ENCODE peak calls at places on chromosomes 5 and 9, in five cellular contexts. One of them, this sample, is unnamed.

GRCh38 chr9:7266911-7267555 is 509.3 kb downstream of the KDM4C start:
- DNase-seq in GM23248: no peak
- DNase-seq in epithelial cell of esophagus: no peak
- DNase-seq in aorta: no peak
- DNase-seq in lower lobe of right lung: no peak
- DNase-seq in this sample: no peak

GRCh38 chr9:108885643-108886348 is 23.7 kb downstream of the ACTL7A start:
- DNase-seq in lower lobe of right lung: no peak
- DNase-seq in GM23248: peak; percentile 76
- DNase-seq in epithelial cell of esophagus: peak; percentile 91
- DNase-seq in aorta: no peak
- DNase-seq in this sample: no peak

GRCh38 chr9:124017929-124018730 is 6.6 kb downstream of the LHX2 start:
- DNase-seq in lower lobe of right lung: no peak
- DNase-seq in aorta: no peak
- DNase-seq in GM23248: no peak
- DNase-seq in epithelial cell of esophagus: no peak
- DNase-seq in this sample: no peak

GRCh38 chr9:116282598-116282997 is 129.0 kb downstream of the PAPPA start:
- DNase-seq in GM23248: no peak
- DNase-seq in epithelial cell of esophagus: no peak
- DNase-seq in aorta: no peak
- DNase-seq in lower lobe of right lung: no peak
- DNase-seq in this sample: no peak

GRCh38 chr9:93635186-93636107 is 59.1 kb downstream of the PHF2 start:
- DNase-seq in aorta: no peak
- DNase-seq in lower lobe of right lung: no peak
- DNase-seq in GM23248: no peak
- DNase-seq in epithelial cell of esophagus: no peak
- DNase-seq in this sample: no peak

GRCh38 chr9:135078361-135078821 is 9.1 kb upstream of the OLFM1 start:
- DNase-seq in lower lobe of right lung: no peak
- DNase-seq in epithelial cell of esophagus: no peak
- DNase-seq in aorta: no peak
- DNase-seq in GM23248: no peak
- DNase-seq in this sample: no peak

GRCh38 chr5:73363911-73364730 is 84.5 kb downstream of the FOXD1 start:
- DNase-seq in lower lobe of right lung: no peak
- DNase-seq in aorta: no peak
- DNase-seq in epithelial cell of esophagus: peak; percentile 70
- DNase-seq in GM23248: peak; percentile 81
- DNase-seq in this sample: no peak

GRCh38 chr5:109947667-109948066 is 257.9 kb downstream of the MAN2A1 start:
- DNase-seq in GM23248: no peak
- DNase-seq in aorta: no peak
- DNase-seq in lower lobe of right lung: no peak
- DNase-seq in epithelial cell of esophagus: no peak
- DNase-seq in this sample: no peak

DNA sequence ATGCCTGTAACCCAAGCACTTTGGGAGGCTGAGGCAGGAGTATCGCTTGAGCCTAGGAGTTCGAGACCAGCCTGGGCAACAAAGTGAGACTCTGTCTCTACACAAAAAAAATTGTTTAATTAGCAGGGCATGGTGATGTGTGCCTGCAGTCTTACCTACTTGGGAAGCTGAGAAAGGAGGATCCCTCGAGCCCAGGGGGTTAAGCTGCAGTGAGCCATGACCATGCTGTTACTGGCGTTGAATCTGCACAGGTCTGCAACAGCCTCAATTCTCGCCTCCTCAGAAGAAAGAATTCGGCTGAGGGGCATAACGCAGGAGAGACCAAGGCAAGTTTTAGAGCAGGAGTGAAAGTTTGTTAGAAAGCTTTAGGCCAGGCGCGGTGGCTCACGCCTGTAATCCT is 18.0 kb downstream of the CCT5 start:
- DNase-seq in GM23248: no peak
- DNase-seq in epithelial cell of esophagus: peak; percentile 40
- DNase-seq in aorta: no peak
- DNase-seq in lower lobe of right lung: no peak
- DNase-seq in this sample: no peak
- H3K4me3 ChIP-seq in GM23248: no peak overlapping the region
- H3K4me3 ChIP-seq in epithelial cell of esophagus: no peak overlapping the region
- H3K4me3 ChIP-seq in aorta: no peak overlapping the region
- H3K4me3 ChIP-seq in lower lobe of right lung: no peak overlapping the region
- H3K4me3 ChIP-seq in this sample: no peak overlapping the region

DNA sequence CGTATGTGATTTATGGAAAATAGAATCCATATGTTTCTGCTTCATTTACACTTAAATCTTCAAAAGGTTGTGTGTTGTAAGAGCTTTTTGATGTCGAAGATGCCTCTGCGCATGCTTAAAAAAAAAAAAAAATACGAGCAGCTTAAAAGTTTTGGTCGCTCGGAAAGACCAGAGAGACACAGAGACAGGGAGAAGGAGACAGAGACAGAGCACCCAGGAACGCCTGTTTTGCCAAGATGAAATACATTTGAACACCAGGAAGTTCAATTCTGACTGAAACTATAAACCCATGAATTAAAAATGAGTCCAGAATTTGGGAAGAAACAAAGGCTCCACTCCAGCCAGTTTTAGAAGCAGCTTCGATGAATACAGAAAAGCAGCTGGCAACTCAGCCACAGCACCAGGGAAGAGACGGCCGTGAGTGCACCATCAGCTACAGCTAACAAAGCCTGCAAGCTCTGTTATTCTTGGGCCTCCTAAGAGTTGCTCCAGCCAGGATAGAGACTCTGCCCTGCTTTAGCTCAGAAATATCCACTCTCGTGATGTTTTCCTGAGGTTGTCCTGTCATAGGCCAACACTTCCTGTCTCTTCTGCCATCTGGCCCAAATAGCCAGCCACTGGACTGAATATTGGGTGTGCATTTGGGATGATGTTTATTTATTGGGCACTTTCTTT is 2.5 kb upstream of the ZNF474 start:
- DNase-seq in aorta: no peak
- DNase-seq in epithelial cell of esophagus: no peak
- DNase-seq in GM23248: peak; percentile 70
- DNase-seq in lower lobe of right lung: no peak
- DNase-seq in this sample: no peak
- H3K4me3 ChIP-seq in aorta: peak overlapping the region; percentile 59
- H3K4me3 ChIP-seq in epithelial cell of esophagus: no peak overlapping the region
- H3K4me3 ChIP-seq in GM23248: peak overlapping the region; percentile 57
- H3K4me3 ChIP-seq in lower lobe of right lung: no peak overlapping the region
- H3K4me3 ChIP-seq in this sample: no peak overlapping the region

DNA sequence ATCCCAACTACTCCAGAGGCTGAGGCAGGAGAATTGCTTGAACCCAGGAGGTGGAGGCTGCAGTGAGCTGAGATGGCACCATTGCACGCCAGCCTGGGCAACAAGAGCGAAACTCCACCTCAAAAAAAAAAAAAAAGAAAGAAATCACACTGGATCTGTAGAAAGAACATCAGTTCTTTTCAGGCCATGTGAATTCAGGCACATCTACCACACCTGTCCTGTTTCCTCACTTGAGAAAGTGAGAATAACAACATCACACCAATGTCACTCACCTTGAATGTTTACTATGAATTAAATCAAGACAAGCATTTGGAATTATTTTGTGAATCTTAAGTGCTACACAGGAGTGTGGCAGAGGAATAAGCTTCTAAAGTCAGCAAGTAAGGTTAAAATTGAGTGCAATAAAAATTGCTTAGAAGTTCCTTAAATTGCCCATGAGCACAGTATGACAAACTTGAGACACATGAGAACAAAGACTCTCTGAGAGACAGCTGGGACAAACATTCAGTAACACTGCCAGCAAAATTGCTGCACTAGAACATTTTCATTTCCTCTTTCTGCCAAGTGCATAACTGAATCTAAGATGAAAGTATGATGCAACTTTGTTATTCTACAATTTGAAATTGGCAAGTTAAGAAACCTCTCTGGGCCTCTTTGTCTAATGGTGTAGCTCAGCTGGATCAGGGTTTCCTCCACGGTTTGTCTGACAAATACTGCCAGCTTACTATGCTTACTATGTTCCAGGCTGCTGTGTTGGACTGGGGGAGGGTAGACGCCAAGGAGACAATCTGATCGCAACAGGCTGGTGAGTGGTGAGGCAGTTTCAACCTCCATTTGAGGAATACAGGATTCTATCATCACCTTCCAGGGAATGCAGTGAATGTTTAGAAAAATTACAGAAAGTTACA is 1.9 kb upstream of the RIC1 start:
- DNase-seq in lower lobe of right lung: no peak
- DNase-seq in GM23248: peak; percentile 87
- DNase-seq in epithelial cell of esophagus: peak; percentile 74
- DNase-seq in aorta: no peak
- DNase-seq in this sample: peak; percentile 43
- H3K4me3 ChIP-seq in lower lobe of right lung: peak overlapping the region; percentile 96
- H3K4me3 ChIP-seq in GM23248: peak overlapping the region; percentile 92
- H3K4me3 ChIP-seq in epithelial cell of esophagus: peak overlapping the region; percentile 64
- H3K4me3 ChIP-seq in aorta: no peak overlapping the region
- H3K4me3 ChIP-seq in this sample: peak overlapping the region; percentile 88

GRCh38 chr9:95055851-95056551 is 261.5 kb downstream of the FANCC start:
- DNase-seq in GM23248: peak; percentile 79
- DNase-seq in lower lobe of right lung: no peak
- DNase-seq in aorta: no peak
- DNase-seq in epithelial cell of esophagus: no peak
- DNase-seq in this sample: no peak

GRCh38 chr9:95058795-95059386 is 258.6 kb downstream of the FANCC start:
- DNase-seq in GM23248: peak; percentile 53
- DNase-seq in epithelial cell of esophagus: no peak
- DNase-seq in lower lobe of right lung: no peak
- DNase-seq in aorta: peak; percentile 50
- DNase-seq in this sample: no peak

GRCh38 chr9:95060246-95060645 is 257.3 kb downstream of the FANCC start:
- DNase-seq in lower lobe of right lung: no peak
- DNase-seq in GM23248: no peak
- DNase-seq in aorta: no peak
- DNase-seq in epithelial cell of esophagus: no peak
- DNase-seq in this sample: no peak

GRCh38 chr9:95057121-95057520 is 260.4 kb downstream of the FANCC start:
- DNase-seq in lower lobe of right lung: no peak
- DNase-seq in aorta: no peak
- DNase-seq in GM23248: no peak
- DNase-seq in epithelial cell of esophagus: no peak
- DNase-seq in this sample: no peak

GRCh38 chr9:95058121-95058785 is 259.3 kb downstream of the FANCC start:
- DNase-seq in aorta: peak; percentile 66
- DNase-seq in epithelial cell of esophagus: no peak
- DNase-seq in lower lobe of right lung: no peak
- DNase-seq in GM23248: no peak
- DNase-seq in this sample: no peak
- H3K4me3 ChIP-seq in aorta: peak overlapping the region; percentile 48
- H3K4me3 ChIP-seq in epithelial cell of esophagus: no peak overlapping the region
- H3K4me3 ChIP-seq in lower lobe of right lung: peak overlapping the region; percentile 3
- H3K4me3 ChIP-seq in GM23248: no peak overlapping the region
- H3K4me3 ChIP-seq in this sample: no peak overlapping the region

DNA sequence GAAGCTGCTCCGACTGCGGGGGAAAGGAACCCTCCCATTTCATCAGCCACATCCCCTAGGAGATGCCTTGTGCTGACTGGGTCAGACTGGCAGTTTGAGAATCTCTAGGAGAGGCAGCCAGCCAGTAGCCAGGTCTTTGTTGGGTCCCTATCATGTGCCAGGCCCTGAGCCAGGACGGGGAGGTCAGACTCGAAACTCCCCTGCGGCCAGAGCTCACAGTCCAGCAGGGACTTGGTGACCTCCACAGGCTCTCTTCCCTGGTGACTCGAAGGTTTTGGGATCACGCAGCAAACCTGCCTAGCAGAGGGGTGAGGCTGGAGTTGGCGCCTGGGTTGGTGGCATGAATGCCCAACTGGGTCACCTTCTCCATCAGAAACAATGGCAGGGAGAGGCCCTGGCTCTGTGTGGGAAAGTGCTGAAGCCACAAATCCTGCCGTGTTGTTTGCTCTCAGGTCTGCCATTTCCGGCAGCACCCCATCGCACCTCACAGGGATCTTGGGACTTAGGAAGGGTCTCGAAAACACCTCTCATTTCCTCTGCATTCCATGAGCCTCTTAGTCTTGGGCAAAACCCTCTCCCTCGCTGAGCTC is 14.4 kb upstream of the ORM1 start:
- DNase-seq in epithelial cell of esophagus: no peak
- DNase-seq in aorta: peak; percentile 61
- DNase-seq in lower lobe of right lung: no peak
- DNase-seq in GM23248: no peak
- DNase-seq in this sample: no peak
- H3K4me3 ChIP-seq in epithelial cell of esophagus: no peak overlapping the region
- H3K4me3 ChIP-seq in aorta: no peak overlapping the region
- H3K4me3 ChIP-seq in lower lobe of right lung: no peak overlapping the region
- H3K4me3 ChIP-seq in GM23248: no peak overlapping the region
- H3K4me3 ChIP-seq in this sample: no peak overlapping the region

GRCh38 chr5:5270958-5271605 is 131.0 kb downstream of the ADAMTS16 start:
- DNase-seq in epithelial cell of esophagus: peak; percentile 95
- DNase-seq in aorta: peak; percentile 83
- DNase-seq in lower lobe of right lung: peak; percentile 73
- DNase-seq in GM23248: peak; percentile 84
- DNase-seq in this sample: no peak
- H3K4me3 ChIP-seq in epithelial cell of esophagus: no peak overlapping the region
- H3K4me3 ChIP-seq in aorta: no peak overlapping the region
- H3K4me3 ChIP-seq in lower lobe of right lung: peak overlapping the region; percentile 26
- H3K4me3 ChIP-seq in GM23248: peak overlapping the region; percentile 53
- H3K4me3 ChIP-seq in this sample: no peak overlapping the region

This sample was measured in naive thymus-derived CD4-positive, alpha-beta T cell.